ENCODE peak calls at places on chromosomes 11 and 22, in nine cellular contexts. A is fibroblast of lung, S is IMR-90, Y is GM23248, Q is cardiac muscle cell, M is Karpas-422, H is thoracic aorta, E is body of pancreas, P is breast epithelium. F is an unnamed sample. For H3K9me3, the result is how much of the 10 kb centered on the place peaks cover.

GRCh38 chr11:8672346-8672745 is 10.1 kb downstream of the TRIM66 start:
- DNase-seq in E (no peak), A (no peak), S (no peak), M (no peak), Q (no peak), Y (no peak), H (no peak), P (no peak), F (no peak)

GRCh38 chr11:68127791-68128681 is 6.8 kb upstream of the CHKA start:
- DNase-seq in E (peak), H (no peak), Q (peak), A (peak), S (peak), P (peak), M (no peak), Y (peak), F (no peak)

GRCh38 chr11:47551086-47551485 is 1.8 kb downstream of the CELF1 start:
- DNase-seq in Y (peak), E (no peak), Q (peak), M (peak), A (peak), H (no peak), S (peak), P (no peak), F (peak)

GRCh38 chr11:100857236-100858005 is 170.3 kb downstream of the ARHGAP42 start:
- DNase-seq in H (no peak), P (no peak), Q (no peak), S (peak), Y (no peak), M (no peak), E (no peak), A (no peak), F (no peak)

GRCh38 chr11:72058416-72059034 is 21.8 kb downstream of the NUMA1 start:
- DNase-seq in P (no peak), H (no peak), Y (peak), Q (no peak), E (no peak), M (no peak), A (peak), S (peak), F (no peak)

GRCh38 chr22:30459206-30460052 is 12.4 kb downstream of the SEC14L3 start:
- DNase-seq in A (peak), Q (peak), P (no peak), S (peak), H (no peak), Y (peak), E (no peak), M (peak), F (no peak)

GRCh38 chr11:353315-353857 is 15.9 kb upstream of the B4GALNT4 start:
- DNase-seq in H (peak), M (no peak), Y (peak), E (peak), Q (peak), S (peak), P (peak), A (peak), F (no peak)

GRCh38 chr22:44881246-44881600 is 128.6 kb downstream of the PHF21B start:
- DNase-seq in M (no peak), Q (no peak), P (peak), E (no peak), A (no peak), Y (no peak), S (no peak), H (no peak), F (no peak)

GRCh38 chr22:44018594-44018993 is 5.5 kb upstream of the PARVB start:
- DNase-seq in A (no peak), P (no peak), M (no peak), S (no peak), H (no peak), E (no peak), Y (no peak), Q (no peak), F (no peak)

GRCh38 chr22:41830174-41830573 is 2.7 kb upstream of the SREBF2 start:
- DNase-seq in S (no peak), P (no peak), H (no peak), M (peak), A (no peak), Q (no peak), Y (peak), E (no peak), F (no peak)

GRCh38 chr22:26362471-26362870 is 66.6 kb upstream of the ASPHD2 start:
- DNase-seq in H (no peak), Y (peak), A (peak), M (no peak), E (no peak), P (no peak), Q (peak), S (peak), F (no peak)

GRCh38 chr11:9039194-9039593 is 35.4 kb upstream of the NRIP3 start:
- DNase-seq in Q (peak), M (peak), Y (peak), H (no peak), E (no peak), S (peak), P (no peak), A (peak), F (no peak)

GRCh38 chr11:78266451-78266850 is 77.7 kb downstream of the USP35 start:
- DNase-seq in A (no peak), P (no peak), Y (no peak), Q (no peak), M (no peak), E (no peak), S (no peak), H (no peak), F (no peak)

GRCh38 chr11:65864758-65865471 is 4.7 kb downstream of the MUS81 start:
- DNase-seq in P (no peak), E (peak), Q (no peak), A (no peak), Y (no peak), S (no peak), H (no peak), M (no peak), F (no peak)

GRCh38 chr22:42310301-42310981 is 40.0 kb upstream of the TCF20 start:
- DNase-seq in E (no peak), P (no peak), Q (no peak), H (no peak), M (no peak), Y (no peak), S (no peak), A (no peak), F (no peak)

GRCh38 chr11:126949066-126949945 is 51.3 kb downstream of the KIRREL3 start:
- DNase-seq in Y (peak), Q (no peak), H (no peak), M (no peak), P (no peak), A (peak), S (peak), E (no peak), F (no peak)

GRCh38 chr11:130160460-130161090 is 993 bp downstream of the ST14 start:
- DNase-seq in H (no peak), Y (no peak), S (no peak), E (no peak), A (no peak), Q (no peak), P (no peak), M (no peak), F (no peak)
- H3K4me3 ChIP-seq in H (peak), Y (no peak), S (no peak), E (peak), A (no peak), Q (no peak), P (peak), M (no peak), F (no peak)

GRCh38 chr11:106241601-106242257 is 164.3 kb downstream of the AASDHPPT start:
- DNase-seq in M (no peak), Y (no peak), S (no peak), A (no peak), Q (no peak), E (no peak), P (no peak), H (no peak), F (no peak)
- H3K9me3 ChIP-seq in M (under half), Y (under half), S (under half), A (under half), Q (under half), E (under half), P (under half), H (under half), F (under half)

GRCh38 chr11:2725367-2726300 is 25.8 kb upstream of the KCNQ1OT1 start:
- DNase-seq in P (no peak), Q (peak), E (peak), S (peak), M (no peak), H (no peak), Y (peak), A (peak), F (no peak)
- H3K4me3 ChIP-seq in P (no peak), Q (no peak), E (no peak), S (no peak), M (no peak), H (no peak), Y (no peak), A (no peak), F (no peak)

GRCh38 chr22:48106215-48106614 is 1343.8 kb downstream of the TBC1D22A start:
- DNase-seq in M (no peak), Y (no peak), H (no peak), P (no peak), A (no peak), S (no peak), Q (no peak), E (no peak), F (no peak)
- H3K9me3 ChIP-seq in M (under half), Y (under half), H (under half), P (under half), A (under half), S (under half), Q (under half), E (under half), F (under half)

DNA sequence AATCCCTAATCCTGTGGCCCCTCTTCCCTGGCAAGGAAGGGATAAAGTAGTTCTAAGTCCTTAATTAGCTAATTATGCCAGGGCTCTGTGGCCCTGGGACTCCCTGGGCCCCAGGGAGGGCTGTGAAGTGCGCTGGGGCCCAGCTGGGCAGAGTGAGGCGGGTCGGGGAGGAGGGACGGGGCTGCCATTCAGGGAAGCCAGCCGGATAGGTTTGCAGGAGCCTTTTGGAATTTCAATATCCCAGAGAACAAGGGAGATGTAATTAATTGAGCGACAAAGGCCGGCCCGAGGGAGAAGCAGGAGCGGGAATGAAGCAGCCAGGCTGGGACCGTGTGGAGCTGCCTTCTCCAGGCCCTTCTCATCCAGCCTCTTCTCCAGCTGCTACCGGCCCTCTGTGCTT is 61.3 kb downstream of the CACNA1I start:
- DNase-seq in M (no peak), H (no peak), A (no peak), S (no peak), E (no peak), Q (no peak), Y (no peak), P (no peak), F (no peak)
- H3K4me3 ChIP-seq in M (no peak), H (no peak), A (no peak), S (no peak), E (no peak), Q (no peak), Y (no peak), P (no peak), F (no peak)

DNA sequence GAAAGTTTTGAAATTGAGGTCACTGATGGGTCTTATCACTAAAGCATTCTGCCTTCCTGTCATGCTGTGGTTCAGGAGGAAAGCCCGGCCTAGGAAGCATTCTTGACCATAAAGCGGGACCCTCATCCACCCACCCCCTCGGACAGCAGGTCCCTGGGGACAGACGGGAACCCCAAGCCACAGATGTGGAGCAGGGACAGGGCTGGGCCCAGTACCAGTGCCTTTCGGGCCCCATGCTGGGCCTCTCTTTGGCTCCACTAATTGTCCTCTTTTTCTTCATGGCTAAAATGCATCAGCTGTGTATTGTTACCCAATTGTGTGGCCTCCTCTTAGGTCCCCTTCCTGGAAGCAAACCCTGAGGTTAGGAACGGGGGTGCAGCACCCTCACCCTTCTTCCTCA is 807.9 kb downstream of the BRD1 start:
- DNase-seq in Y (no peak), P (no peak), Q (no peak), H (no peak), M (no peak), E (no peak), S (no peak), A (no peak), F (no peak)
- H3K9me3 ChIP-seq in Y (under half), P (under half), Q (under half), H (under half), M (under half), E (under half), S (half or more), A (under half), F (under half)

GRCh38 chr11:69640260-69640994 is 529 bp upstream of the CCND1 start:
- DNase-seq in P (no peak), S (no peak), E (no peak), H (no peak), A (no peak), Y (peak), M (peak), Q (peak), F (no peak)

GRCh38 chr11:69639843-69640242 is 1.1 kb upstream of the CCND1 start:
- DNase-seq in H (no peak), Q (no peak), S (no peak), Y (no peak), M (no peak), A (no peak), P (no peak), E (no peak), F (no peak)

GRCh38 chr11:69637956-69638871 is 2.7 kb upstream of the CCND1 start:
- DNase-seq in Q (peak), M (no peak), E (peak), A (peak), H (no peak), P (no peak), Y (peak), S (peak), F (no peak)

GRCh38 chr11:69637601-69637955 is 3.4 kb upstream of the CCND1 start:
- DNase-seq in H (no peak), P (peak), S (no peak), A (no peak), M (no peak), Q (no peak), E (no peak), Y (no peak), F (no peak)

GRCh38 chr11:69638941-69639681 is 1.8 kb upstream of the CCND1 start:
- DNase-seq in A (peak), P (peak), Y (peak), H (peak), Q (peak), S (peak), M (peak), E (peak), F (no peak)
- H3K4me3 ChIP-seq in A (peak), P (peak), Y (peak), H (peak), Q (peak), S (peak), M (no peak), E (no peak), F (no peak)

DNA sequence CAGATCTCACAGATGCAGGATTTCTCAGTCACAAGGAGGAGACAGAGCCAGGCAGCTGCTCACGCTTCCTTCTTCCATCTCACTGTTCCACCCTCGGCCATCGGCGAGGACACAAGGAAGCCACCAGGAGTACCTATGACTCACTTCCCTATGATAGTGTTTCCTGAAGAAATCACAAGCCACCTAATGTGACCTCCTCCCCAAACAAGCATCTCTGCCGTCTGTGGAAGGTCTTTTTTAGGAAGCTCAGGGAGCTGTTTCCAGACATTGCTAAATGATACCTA is 672.7 kb downstream of the TBC1D22A start:
- DNase-seq in A (no peak), S (no peak), P (no peak), E (no peak), H (no peak), Y (no peak), M (no peak), Q (no peak), F (no peak)
- H3K9me3 ChIP-seq in A (under half), S (under half), P (under half), E (under half), H (under half), Y (under half), M (under half), Q (under half), F (under half)

GRCh38 chr11:103699656-103700055 is 336.8 kb upstream of the DDI1 start:
- DNase-seq in H (no peak), Y (no peak), A (no peak), M (no peak), P (no peak), Q (no peak), S (no peak), E (no peak), F (no peak)
- H3K4me3 ChIP-seq in H (no peak), Y (no peak), A (no peak), M (no peak), P (no peak), Q (no peak), S (no peak), E (no peak), F (no peak)